ENCODE peak calls at places on chromosomes 16 and 17, in four cellular contexts. P, S, Q and H are unnamed samples. For H3K36me3, the result is how much of the 10 kb centered on the place peaks cover.

GRCh38 chr16:77307764-77308561 is 108.8 kb downstream of the SYCE1L start:
- DNase-seq in P (peak), Q (no peak), S (peak), H (no peak)

GRCh38 chr16:17439580-17439979 is 31.2 kb downstream of the XYLT1 start:
- DNase-seq in P (no peak), Q (no peak), S (no peak), H (no peak)

GRCh38 chr17:63523256-63523869 is at the start of gene KCNH6:
- DNase-seq in P (no peak), S (no peak), Q (no peak), H (no peak)

GRCh38 chr17:13704333-13704732 is 102.6 kb upstream of the HS3ST3A1 start:
- DNase-seq in S (peak), Q (no peak), P (peak), H (no peak)

GRCh38 chr17:45223541-45224528 is 2.1 kb downstream of the FMNL1 start:
- DNase-seq in P (no peak), Q (no peak), S (no peak), H (no peak)

GRCh38 chr17:74770498-74771318 is 5.4 kb downstream of the NAT9 start:
- DNase-seq in P (no peak), Q (peak), S (peak), H (peak)

GRCh38 chr16:71303938-71304337 is 14.7 kb upstream of the CMTR2 start:
- DNase-seq in S (peak), Q (no peak), P (no peak), H (no peak)

GRCh38 chr17:6346387-6346786 is 88.5 kb downstream of the AIPL1 start:
- DNase-seq in Q (no peak), S (no peak), P (no peak), H (no peak)

GRCh38 chr17:50146230-50146926 is 4.1 kb downstream of the PPP1R9B start:
- DNase-seq in S (no peak), P (no peak), Q (no peak), H (no peak)

GRCh38 chr17:68484458-68484857 is 27.2 kb upstream of the WIPI1 start:
- DNase-seq in P (no peak), S (no peak), Q (no peak), H (no peak)

GRCh38 chr16:75116081-75116910 is at the start of gene LDHD:
- DNase-seq in Q (peak), S (peak), P (peak), H (peak)

GRCh38 chr17:57916925-57917858 is 38.0 kb downstream of the CUEDC1 start:
- DNase-seq in S (peak), Q (no peak), P (no peak), H (no peak)

GRCh38 chr17:58669853-58670252 is 22.0 kb downstream of the TEX14 start:
- DNase-seq in P (no peak), Q (no peak), S (no peak), H (no peak)

GRCh38 chr16:28321700-28322411 is 29.5 kb downstream of the SBK1 start:
- DNase-seq in Q (no peak), S (peak), P (peak), H (peak)

GRCh38 chr16:72905581-72905980 is 142.3 kb downstream of the ZFHX3 start:
- DNase-seq in S (peak), P (peak), Q (no peak), H (no peak)

GRCh38 chr16:85625053-85625452 is 11.9 kb downstream of the GSE1 start:
- DNase-seq in P (no peak), S (no peak), Q (no peak), H (no peak)

GRCh38 chr16:17747357-17747756 is 276.6 kb upstream of the XYLT1 start:
- DNase-seq in Q (no peak), S (no peak), P (no peak), H (no peak)

GRCh38 chr17:49358638-49359247 is 3.3 kb downstream of the ZNF652 start:
- DNase-seq in P (no peak), Q (no peak), S (no peak), H (no peak)

GRCh38 chr16:28623172-28623711 is 13.4 kb upstream of the SULT1A1 start:
- DNase-seq in S (peak), Q (peak), P (no peak), H (peak)

GRCh38 chr16:84992700-84993075 is 18.6 kb downstream of the ZDHHC7 start:
- DNase-seq in S (no peak), P (no peak), Q (no peak), H (no peak)

GRCh38 chr16:46833465-46833810 is 2.5 kb upstream of the C16orf87 start:
- DNase-seq in S (no peak), P (no peak), Q (no peak), H (no peak)

GRCh38 chr17:50153650-50154575 is 3.4 kb upstream of the PPP1R9B start:
- DNase-seq in S (peak), Q (peak), P (no peak), H (peak)

GRCh38 chr16:2429771-2430663 is 770 bp downstream of the CCNF start:
- DNase-seq in P (no peak), Q (peak), S (peak), H (peak)

GRCh38 chr16:58639836-58640235 is 10.2 kb upstream of the CNOT1 start:
- DNase-seq in P (no peak), S (no peak), Q (no peak), H (no peak)

GRCh38 chr16:65658339-65659275 is 536.7 kb upstream of the CDH11 start:
- DNase-seq in Q (peak), S (peak), P (peak), H (no peak)

GRCh38 chr17:80855968-80856862 is 135.4 kb upstream of the CHMP6 start:
- DNase-seq in P (peak), Q (peak), S (peak), H (no peak)

GRCh38 chr17:45170976-45171337 is 9.3 kb downstream of the HEXIM2 start:
- DNase-seq in P (peak), S (peak), Q (peak), H (no peak)

GRCh38 chr17:64448665-64449512 is at the start of gene MILR1:
- DNase-seq in P (peak), Q (peak), S (peak), H (peak)

GRCh38 chr17:7097940-7098339 is 16.7 kb downstream of the ASGR2 start:
- DNase-seq in S (peak), P (no peak), Q (no peak), H (no peak)

GRCh38 chr17:72122668-72123495 is 2.1 kb downstream of the SOX9 start:
- DNase-seq in S (peak), P (no peak), Q (no peak), H (peak)

GRCh38 chr17:30405161-30405560 is 26.4 kb downstream of the CPD start:
- DNase-seq in S (no peak), P (no peak), Q (no peak), H (no peak)

GRCh38 chr16:57813466-57813865 is 11.2 kb upstream of the KIFC3 start:
- DNase-seq in P (no peak), S (no peak), Q (no peak), H (no peak)

GRCh38 chr16:77452243-77452642 is 17.4 kb upstream of the ADAMTS18 start:
- DNase-seq in Q (no peak), P (no peak), S (no peak), H (no peak)

GRCh38 chr17:38464723-38465419 is 36.6 kb downstream of the ARHGAP23 start:
- DNase-seq in Q (peak), P (peak), S (no peak), H (peak)

GRCh38 chr17:4490637-4491061 is 8.0 kb upstream of the SPNS2 start:
- DNase-seq in P (no peak), S (no peak), Q (no peak), H (no peak)

GRCh38 chr17:43427362-43428043 is 28.7 kb downstream of the ARL4D start:
- DNase-seq in Q (no peak), S (no peak), P (no peak), H (no peak)

GRCh38 chr17:9924735-9925191 is 19.7 kb upstream of the RCVRN start:
- DNase-seq in S (peak), P (peak), Q (no peak), H (peak)

GRCh38 chr16:67430504-67431076 is 331 bp upstream of the HSD11B2 start:
- DNase-seq in S (peak), Q (no peak), P (no peak), H (no peak)

GRCh38 chr16:55471448-55472097 is 7.4 kb upstream of the MMP2 start:
- DNase-seq in Q (no peak), P (peak), S (peak), H (no peak)

GRCh38 chr17:68514809-68515208 is 2.6 kb downstream of the PRKAR1A start:
- DNase-seq in Q (no peak), S (peak), P (peak), H (no peak)

GRCh38 chr17:21298983-21299519 is 14.5 kb downstream of the MAP2K3 start:
- DNase-seq in Q (no peak), S (no peak), P (no peak), H (no peak)

GRCh38 chr17:21298056-21298982 is 13.8 kb downstream of the MAP2K3 start:
- DNase-seq in S (no peak), P (no peak), Q (no peak), H (no peak)

GRCh38 chr17:21297026-21297520 is 12.6 kb downstream of the MAP2K3 start:
- DNase-seq in Q (no peak), S (no peak), P (no peak), H (no peak)

GRCh38 chr17:21296097-21297025 is 11.8 kb downstream of the MAP2K3 start:
- DNase-seq in S (no peak), P (no peak), Q (no peak), H (no peak)

GRCh38 chr17:21297597-21297996 is 13.1 kb downstream of the MAP2K3 start:
- DNase-seq in P (no peak), Q (no peak), S (no peak), H (no peak)
- H3K4me3 ChIP-seq in P (no peak), Q (no peak), S (no peak), H (no peak)

GRCh38 chr17:17143501-17143900 is 62.6 kb downstream of the PLD6 start:
- DNase-seq in S (no peak), P (no peak), Q (no peak), H (no peak)

GRCh38 chr17:17141279-17141678 is 64.9 kb downstream of the PLD6 start:
- DNase-seq in S (no peak), P (no peak), Q (no peak), H (peak)

GRCh38 chr17:17141860-17142552 is 64.1 kb downstream of the PLD6 start:
- DNase-seq in Q (peak), S (no peak), P (peak), H (peak)

GRCh38 chr17:17144061-17144460 is 62.1 kb downstream of the PLD6 start:
- DNase-seq in P (no peak), Q (no peak), S (no peak), H (no peak)

DNA sequence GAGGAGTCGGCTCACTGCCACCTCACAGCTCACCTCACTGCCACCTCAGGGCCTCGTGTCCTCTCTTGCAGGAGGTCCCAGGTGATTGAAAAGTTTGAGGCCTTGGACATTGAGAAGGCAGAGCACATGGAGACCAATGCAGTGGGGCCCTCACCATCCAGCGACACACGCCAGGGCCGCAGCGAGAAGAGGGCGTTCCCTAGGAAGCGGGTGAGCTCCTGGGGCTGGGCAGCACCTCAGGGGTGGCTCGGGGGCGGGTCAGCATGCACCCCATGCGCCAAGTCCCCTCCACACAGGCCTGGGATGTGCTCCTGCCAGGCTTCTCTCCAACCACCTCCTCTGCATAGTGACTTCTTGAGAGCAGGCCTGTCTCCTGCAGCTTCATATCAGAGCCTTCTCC is 63.6 kb downstream of the PLD6 start:
- DNase-seq in S (no peak), Q (no peak), P (no peak), H (no peak)
- H3K27ac ChIP-seq in S (no peak), Q (no peak), P (no peak), H (peak)

GRCh38 chr17:8206536-8206935 is 3.8 kb downstream of the AURKB start:
- DNase-seq in S (no peak), Q (no peak), P (no peak), H (no peak)
- H3K36me3 ChIP-seq in S (under half), Q (under half), P (under half), H (under half)

DNA sequence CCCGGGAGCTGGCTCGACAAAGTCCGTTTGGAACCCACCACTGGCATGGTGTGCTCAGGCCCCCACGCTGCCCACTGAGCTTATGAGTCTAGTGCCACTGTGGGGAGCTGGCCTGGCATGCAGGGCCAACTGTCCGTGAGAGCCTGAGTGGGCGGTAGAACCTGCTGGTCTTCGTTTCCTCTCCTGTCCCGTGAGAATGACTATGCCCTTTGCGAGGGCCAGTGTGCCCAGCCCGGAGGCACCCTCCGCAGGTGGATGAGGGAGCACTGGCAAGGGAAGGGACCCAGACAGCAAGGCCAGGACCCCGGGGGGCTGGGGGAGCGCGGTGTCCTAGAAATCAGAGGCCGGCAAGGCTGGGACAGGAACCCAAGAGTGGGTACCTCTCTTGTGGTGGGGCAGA is 3.2 kb downstream of the BAIAP3 start:
- DNase-seq in Q (no peak), S (no peak), P (no peak), H (no peak)
- H3K4me3 ChIP-seq in Q (no peak), S (no peak), P (no peak), H (no peak)

DNA sequence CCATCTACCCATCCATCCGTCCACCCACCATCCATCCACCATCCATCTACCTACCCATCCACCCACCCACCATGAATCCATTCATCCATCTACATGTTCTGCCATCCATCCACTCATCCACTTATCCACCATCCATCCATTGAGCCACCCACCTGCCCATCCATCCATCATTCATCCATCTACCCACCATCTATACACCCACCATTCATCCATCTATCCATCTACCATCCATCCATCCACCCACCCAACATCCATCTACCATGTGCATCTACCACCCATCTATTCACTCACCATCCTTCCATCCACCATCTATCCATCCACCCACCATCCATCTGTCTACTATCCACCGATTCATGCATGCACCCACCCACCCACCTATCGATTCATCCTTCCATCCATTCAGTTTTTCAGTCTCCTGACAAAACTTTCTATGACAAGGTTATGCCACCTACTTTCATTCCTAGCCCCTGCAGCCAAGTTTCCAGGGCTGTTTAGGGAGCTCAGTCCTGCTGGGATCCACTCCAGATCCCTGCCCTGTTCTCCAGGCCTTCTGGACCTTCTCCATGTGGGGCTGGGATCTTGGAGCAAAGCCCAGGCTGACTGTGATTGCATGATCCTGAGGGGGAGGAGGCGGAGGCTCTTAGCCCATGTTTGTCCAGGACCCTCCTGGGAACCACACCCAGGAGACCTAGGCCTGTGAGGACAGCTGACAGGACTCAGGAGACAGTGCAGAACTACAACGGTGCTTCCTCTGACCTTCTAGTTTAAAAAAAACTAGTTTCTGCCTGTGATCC is 27.4 kb downstream of the BCO1 start:
- DNase-seq in S (peak), P (no peak), Q (peak), H (peak)
- H3K27ac ChIP-seq in S (peak), P (no peak), Q (no peak), H (no peak)

GRCh38 chr16:69314534-69314933 is 3.4 kb downstream of the VPS4A start:
- DNase-seq in S (no peak), P (no peak), Q (no peak), H (peak)
- H3K36me3 ChIP-seq in S (under half), P (under half), Q (under half), H (under half)

DNA sequence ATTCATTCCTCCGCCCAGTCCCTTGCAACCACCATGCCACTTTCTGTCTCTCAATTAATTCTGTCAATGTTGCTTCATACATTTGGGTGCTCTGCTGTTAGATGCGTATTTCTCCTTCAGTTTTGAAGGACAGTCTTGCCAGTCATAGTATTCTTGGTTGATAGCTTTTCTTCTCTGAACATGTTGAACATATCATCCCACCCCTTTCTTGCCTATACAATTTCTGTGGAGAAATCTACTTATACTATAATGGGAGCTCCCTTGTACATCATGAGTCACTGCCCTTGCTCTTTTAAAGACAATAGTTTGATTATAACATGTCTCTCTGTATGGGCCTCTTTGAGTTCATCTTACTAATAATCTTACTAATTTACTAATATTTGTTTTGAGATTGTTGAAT is 34.1 kb downstream of the RNF112 start:
- DNase-seq in S (no peak), P (no peak), Q (no peak), H (no peak)
- H3K4me3 ChIP-seq in S (no peak), P (no peak), Q (no peak), H (no peak)

GRCh38 chr17:77854083-77854758 is 104.3 kb upstream of the TNRC6C start:
- DNase-seq in P (no peak), S (no peak), Q (no peak), H (no peak)
- H3K27ac ChIP-seq in P (no peak), S (no peak), Q (no peak), H (no peak)

GRCh38 chr16:79601092-79601977 is 798 bp upstream of the MAF start:
- DNase-seq in P (peak), S (no peak), Q (peak), H (peak)
- H3K36me3 ChIP-seq in P (under half), S (under half), Q (under half), H (under half)

DNA sequence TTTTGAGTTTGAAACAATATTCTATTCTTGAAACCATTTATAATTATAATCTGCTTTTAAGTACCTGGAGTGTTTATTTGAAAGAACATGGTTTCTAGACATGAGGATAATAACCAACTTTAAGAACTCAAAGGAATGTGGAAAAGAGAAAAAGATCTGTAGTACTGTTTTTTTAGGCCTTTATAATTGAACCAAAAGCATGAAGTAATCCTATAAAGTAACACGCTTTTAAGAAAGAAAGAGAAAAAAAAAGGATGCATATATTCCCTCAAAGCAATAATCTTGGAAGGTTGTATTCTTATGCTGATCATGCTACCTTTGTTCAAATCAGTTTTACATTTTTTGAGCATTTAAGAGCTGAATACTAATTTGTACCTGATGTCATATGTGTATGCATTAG is 54.0 kb upstream of the RHBDL3 start:
- DNase-seq in Q (no peak), S (no peak), P (no peak), H (no peak)
- H3K4me3 ChIP-seq in Q (no peak), S (no peak), P (no peak), H (no peak)